ENCODE peak calls at places on chromosomes 11 and 22, in five cellular contexts. One of them, this sample, is unnamed.

GRCh38 chr11:16292167-16292859 is 64.0 kb downstream of the SOX6 start:
- DNase-seq in K562: no peak
- DNase-seq in GM12878: no peak
- DNase-seq in SK-N-SH: no peak
- DNase-seq in HepG2: no peak
- DNase-seq in this sample: no peak

GRCh38 chr11:86873573-86874083 is 73.3 kb downstream of the PRSS23 start:
- DNase-seq in K562: no peak
- DNase-seq in GM12878: no peak
- DNase-seq in SK-N-SH: no peak
- DNase-seq in HepG2: no peak
- DNase-seq in this sample: no peak

GRCh38 chr11:45607995-45608394 is 57.4 kb downstream of the CHST1 start:
- DNase-seq in K562: no peak
- DNase-seq in GM12878: no peak
- DNase-seq in SK-N-SH: no peak
- DNase-seq in HepG2: no peak
- DNase-seq in this sample: peak

GRCh38 chr11:73664894-73665293 is 18.5 kb downstream of the PLEKHB1 start:
- DNase-seq in K562: no peak
- DNase-seq in GM12878: no peak
- DNase-seq in SK-N-SH: no peak
- DNase-seq in HepG2: no peak
- DNase-seq in this sample: no peak

GRCh38 chr22:30280495-30280894 is 8.8 kb downstream of the CASTOR1 start:
- DNase-seq in K562: no peak
- DNase-seq in GM12878: no peak
- DNase-seq in SK-N-SH: no peak
- DNase-seq in HepG2: no peak
- DNase-seq in this sample: no peak

GRCh38 chr11:13277719-13278619 is at the start of gene BMAL1:
- DNase-seq in K562: no peak
- DNase-seq in GM12878: no peak
- DNase-seq in SK-N-SH: peak
- DNase-seq in HepG2: no peak
- DNase-seq in this sample: peak

GRCh38 chr22:37295213-37295886 is 13.0 kb downstream of the CYTH4 start:
- DNase-seq in K562: no peak
- DNase-seq in GM12878: no peak
- DNase-seq in SK-N-SH: no peak
- DNase-seq in HepG2: no peak
- DNase-seq in this sample: no peak

GRCh38 chr11:19160839-19161238 is 40.9 kb downstream of the CSRP3 start:
- DNase-seq in K562: no peak
- DNase-seq in GM12878: no peak
- DNase-seq in SK-N-SH: no peak
- DNase-seq in HepG2: no peak
- DNase-seq in this sample: no peak

GRCh38 chr11:102914238-102915043 is 39.7 kb upstream of the MMP12 start:
- DNase-seq in K562: peak
- DNase-seq in GM12878: no peak
- DNase-seq in SK-N-SH: peak
- DNase-seq in HepG2: peak
- DNase-seq in this sample: peak

GRCh38 chr11:28730336-28730735 is 622.1 kb downstream of the METTL15 start:
- DNase-seq in K562: no peak
- DNase-seq in GM12878: no peak
- DNase-seq in SK-N-SH: no peak
- DNase-seq in HepG2: no peak
- DNase-seq in this sample: no peak

GRCh38 chr11:68654978-68655377 is 29.4 kb upstream of the GAL start:
- DNase-seq in K562: no peak
- DNase-seq in GM12878: no peak
- DNase-seq in SK-N-SH: no peak
- DNase-seq in HepG2: no peak
- DNase-seq in this sample: no peak

GRCh38 chr11:16966633-16967346 is 47.4 kb downstream of the PLEKHA7 start:
- DNase-seq in K562: no peak
- DNase-seq in GM12878: no peak
- DNase-seq in SK-N-SH: no peak
- DNase-seq in HepG2: no peak
- DNase-seq in this sample: no peak

GRCh38 chr22:30574095-30574981 is at the start of gene GAL3ST1:
- DNase-seq in K562: no peak
- DNase-seq in GM12878: no peak
- DNase-seq in SK-N-SH: peak
- DNase-seq in HepG2: peak
- DNase-seq in this sample: no peak

GRCh38 chr22:23899042-23899745 is 5.0 kb downstream of the MIF start:
- DNase-seq in K562: no peak
- DNase-seq in GM12878: no peak
- DNase-seq in SK-N-SH: no peak
- DNase-seq in HepG2: no peak
- DNase-seq in this sample: no peak

GRCh38 chr11:15213471-15214231 is 98.9 kb downstream of the INSC start:
- DNase-seq in K562: no peak
- DNase-seq in GM12878: no peak
- DNase-seq in SK-N-SH: no peak
- DNase-seq in HepG2: peak
- DNase-seq in this sample: no peak

GRCh38 chr11:69578167-69578566 is 62.8 kb upstream of the CCND1 start:
- DNase-seq in K562: no peak
- DNase-seq in GM12878: peak
- DNase-seq in SK-N-SH: no peak
- DNase-seq in HepG2: no peak
- DNase-seq in this sample: no peak

GRCh38 chr11:74749127-74749964 is 697 bp downstream of the RNF169 start:
- DNase-seq in K562: peak
- DNase-seq in GM12878: no peak
- DNase-seq in SK-N-SH: peak
- DNase-seq in HepG2: peak
- DNase-seq in this sample: no peak

GRCh38 chr22:21567456-21568206 is at the start of gene UBE2L3:
- DNase-seq in K562: peak
- DNase-seq in GM12878: no peak
- DNase-seq in SK-N-SH: peak
- DNase-seq in HepG2: peak
- DNase-seq in this sample: peak
- TF ChIP-seq GABPA in K562: no peak
- TF ChIP-seq GABPA in GM12878: peak
- TF ChIP-seq GABPA in SK-N-SH: peak
- TF ChIP-seq GABPA in HepG2: peak
- TF ChIP-seq GABPA in this sample: no peak

DNA sequence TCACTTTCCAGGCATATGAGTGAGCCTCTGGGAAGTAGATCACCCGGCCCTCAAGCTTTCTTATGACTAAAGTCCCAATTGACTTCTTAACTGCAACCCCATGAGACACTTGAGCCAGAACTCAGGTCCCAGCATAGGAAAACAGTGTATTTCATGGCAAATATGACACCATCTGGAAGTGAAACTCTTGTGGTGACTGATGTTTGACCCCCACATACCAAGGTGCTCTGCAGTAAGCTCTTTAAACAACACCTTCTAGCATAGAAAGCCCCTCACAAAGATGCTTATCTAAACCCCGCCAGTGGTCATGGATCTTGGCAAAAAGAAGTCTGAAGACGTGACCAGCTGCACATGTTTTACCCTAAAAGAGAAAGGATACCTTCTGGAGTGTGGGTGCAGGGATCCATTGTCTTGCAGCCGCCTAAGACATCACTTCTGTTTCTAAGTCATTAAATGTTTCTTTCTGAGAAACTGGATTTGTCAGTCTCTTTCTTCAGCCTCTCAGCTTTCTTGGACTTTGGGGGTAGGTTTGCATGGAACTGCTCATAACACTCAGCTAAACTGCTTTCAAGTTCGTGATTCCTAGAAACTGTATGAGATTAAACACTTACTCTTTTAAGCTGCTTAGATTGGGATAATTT is 7.4 kb upstream of the PELI3 start:
- DNase-seq in K562: no peak
- DNase-seq in GM12878: peak
- DNase-seq in SK-N-SH: no peak
- DNase-seq in HepG2: no peak
- DNase-seq in this sample: no peak
- TF ChIP-seq TAF1 in K562: no peak
- TF ChIP-seq TAF1 in GM12878: no peak
- TF ChIP-seq TAF1 in SK-N-SH: no peak
- TF ChIP-seq TAF1 in HepG2: no peak
- TF ChIP-seq TAF1 in this sample: no peak

GRCh38 chr11:111935331-111936044 is 1.7 kb upstream of the DIXDC1 start:
- DNase-seq in K562: no peak
- DNase-seq in GM12878: no peak
- DNase-seq in SK-N-SH: no peak
- DNase-seq in HepG2: peak
- DNase-seq in this sample: no peak
- TF ChIP-seq GABPA in K562: no peak
- TF ChIP-seq GABPA in GM12878: no peak
- TF ChIP-seq GABPA in SK-N-SH: no peak
- TF ChIP-seq GABPA in HepG2: no peak
- TF ChIP-seq GABPA in this sample: no peak

GRCh38 chr11:126344291-126344970 is 11.1 kb upstream of the ST3GAL4 start:
- DNase-seq in K562: no peak
- DNase-seq in GM12878: no peak
- DNase-seq in SK-N-SH: no peak
- DNase-seq in HepG2: no peak
- DNase-seq in this sample: no peak
- TF ChIP-seq TAF1 in K562: no peak
- TF ChIP-seq TAF1 in GM12878: no peak
- TF ChIP-seq TAF1 in SK-N-SH: no peak
- TF ChIP-seq TAF1 in HepG2: no peak
- TF ChIP-seq TAF1 in this sample: no peak

GRCh38 chr11:130631119-130631518 is 182.7 kb downstream of the ADAMTS15 start:
- DNase-seq in K562: no peak
- DNase-seq in GM12878: no peak
- DNase-seq in SK-N-SH: no peak
- DNase-seq in HepG2: no peak
- DNase-seq in this sample: no peak
- TF ChIP-seq GABPA in K562: no peak
- TF ChIP-seq GABPA in GM12878: no peak
- TF ChIP-seq GABPA in SK-N-SH: no peak
- TF ChIP-seq GABPA in HepG2: no peak
- TF ChIP-seq GABPA in this sample: no peak

GRCh38 chr11:11770921-11771484 is 70.8 kb upstream of the USP47 start:
- DNase-seq in K562: no peak
- DNase-seq in GM12878: no peak
- DNase-seq in SK-N-SH: no peak
- DNase-seq in HepG2: no peak
- DNase-seq in this sample: no peak

GRCh38 chr11:11772865-11773515 is 68.8 kb upstream of the USP47 start:
- DNase-seq in K562: no peak
- DNase-seq in GM12878: no peak
- DNase-seq in SK-N-SH: no peak
- DNase-seq in HepG2: no peak
- DNase-seq in this sample: no peak

GRCh38 chr11:11776714-11777113 is 65.1 kb upstream of the USP47 start:
- DNase-seq in K562: no peak
- DNase-seq in GM12878: no peak
- DNase-seq in SK-N-SH: no peak
- DNase-seq in HepG2: no peak
- DNase-seq in this sample: no peak

GRCh38 chr11:11777897-11778296 is 63.9 kb upstream of the USP47 start:
- DNase-seq in K562: no peak
- DNase-seq in GM12878: no peak
- DNase-seq in SK-N-SH: no peak
- DNase-seq in HepG2: no peak
- DNase-seq in this sample: no peak

GRCh38 chr11:11774928-11775327 is 66.8 kb upstream of the USP47 start:
- DNase-seq in K562: no peak
- DNase-seq in GM12878: no peak
- DNase-seq in SK-N-SH: no peak
- DNase-seq in HepG2: no peak
- DNase-seq in this sample: no peak
- TF ChIP-seq TAF1 in K562: no peak
- TF ChIP-seq TAF1 in GM12878: no peak
- TF ChIP-seq TAF1 in SK-N-SH: no peak
- TF ChIP-seq TAF1 in HepG2: no peak
- TF ChIP-seq TAF1 in this sample: no peak